ENCODE peak calls at places on chromosomes 1 and 21, in four cellular contexts. Q, D, G and Y are unnamed samples.

GRCh38 chr1:1250828-1251284 is 4.3 kb upstream of the C1QTNF12 start:
- DNase-seq in Q (no peak), D (no peak), G (peak; percentile 53), Y (no peak)

GRCh38 chr1:183515002-183515689 is 42.8 kb downstream of the SMG7 start:
- DNase-seq in Q (no peak), D (no peak), G (no peak), Y (no peak)

GRCh38 chr1:14504517-14504916 is 94.0 kb upstream of the KAZN start:
- DNase-seq in Q (no peak), D (no peak), G (no peak), Y (no peak)

GRCh38 chr1:92728687-92729086 is 56.2 kb downstream of the EVI5 start:
- DNase-seq in Q (no peak), D (no peak), G (no peak), Y (no peak)

GRCh38 chr1:212477014-212477679 is 44.4 kb downstream of the NENF start:
- DNase-seq in Q (peak; percentile 86), D (peak; percentile 70), G (peak; percentile 65), Y (peak; percentile 67)

GRCh38 chr1:203036537-203036936 is 10.2 kb downstream of the PPFIA4 start:
- DNase-seq in Q (peak; percentile 80), D (no peak), G (no peak), Y (no peak)

GRCh38 chr1:96329121-96329520 is 392.5 kb upstream of the PTBP2 start:
- DNase-seq in Q (no peak), D (no peak), G (no peak), Y (no peak)

GRCh38 chr1:16067127-16067768 is 6.2 kb downstream of the FAM131C start:
- DNase-seq in Q (peak; percentile 49), D (peak; percentile 61), G (no peak), Y (no peak)

GRCh38 chr1:48107516-48107915 is 110.3 kb upstream of the TRABD2B start:
- DNase-seq in Q (no peak), D (no peak), G (no peak), Y (no peak)

GRCh38 chr1:200005160-200005559 is 22.4 kb upstream of the NR5A2 start:
- DNase-seq in Q (no peak), D (no peak), G (no peak), Y (no peak)

GRCh38 chr1:93779540-93780121 is 98.0 kb upstream of the BCAR3 start:
- DNase-seq in Q (no peak), D (no peak), G (no peak), Y (no peak)

GRCh38 chr1:3323021-3323790 is 131.3 kb upstream of the ARHGEF16 start:
- DNase-seq in Q (no peak), D (peak; percentile 37), G (no peak), Y (no peak)

GRCh38 chr1:20265243-20265642 is 25.4 kb upstream of the VWA5B1 start:
- DNase-seq in Q (no peak), D (no peak), G (no peak), Y (no peak)

GRCh38 chr1:50978144-50978851 is 8.3 kb downstream of the CDKN2C start:
- DNase-seq in Q (peak; percentile 82), D (peak; percentile 49), G (no peak), Y (peak; percentile 63)

GRCh38 chr1:202682477-202682876 is 27.8 kb downstream of the SYT2 start:
- DNase-seq in Q (no peak), D (no peak), G (no peak), Y (no peak)

GRCh38 chr1:244316407-244316806 is 135.3 kb downstream of the ADSS2 start:
- DNase-seq in Q (no peak), D (no peak), G (no peak), Y (no peak)

GRCh38 chr1:64378826-64379225 is 91.1 kb upstream of the CACHD1 start:
- DNase-seq in Q (no peak), D (no peak), G (no peak), Y (peak; percentile 56)

GRCh38 chr1:115906627-115907026 is 65.7 kb upstream of the NHLH2 start:
- DNase-seq in Q (no peak), D (no peak), G (no peak), Y (no peak)

GRCh38 chr1:189021577-189021976 is 1456.1 kb downstream of the BRINP3 start:
- DNase-seq in Q (no peak), D (no peak), G (no peak), Y (no peak)

GRCh38 chr1:92747735-92748134 is 37.2 kb downstream of the EVI5 start:
- DNase-seq in Q (no peak), D (no peak), G (no peak), Y (no peak)

GRCh38 chr1:23701996-23702395 is 10.4 kb downstream of the RPL11 start:
- DNase-seq in Q (no peak), D (no peak), G (no peak), Y (no peak)

GRCh38 chr1:43435146-43436145 is 18.3 kb downstream of the HYI start:
- DNase-seq in Q (no peak), D (no peak), G (no peak), Y (no peak)

GRCh38 chr1:156727914-156728598 is at the start of gene METTL25B:
- DNase-seq in Q (peak; percentile 87), D (peak; percentile 75), G (no peak), Y (no peak)

GRCh38 chr1:149915429-149916192 is 2.0 kb downstream of the SV2A start:
- DNase-seq in Q (no peak), D (no peak), G (no peak), Y (no peak)

GRCh38 chr21:34899302-34899701 is 149.8 kb downstream of the RUNX1 start:
- DNase-seq in Q (no peak), D (no peak), G (no peak), Y (no peak)

GRCh38 chr1:155977607-155978324 is 581 bp downstream of the ARHGEF2 start:
- DNase-seq in Q (peak; percentile 89), D (no peak), G (no peak), Y (peak; percentile 71)

GRCh38 chr1:51425273-51425672 is 93.8 kb downstream of the EPS15 start:
- DNase-seq in Q (no peak), D (no peak), G (no peak), Y (no peak)

GRCh38 chr1:201142011-201142853 is 12.0 kb downstream of the TMEM9 start:
- DNase-seq in Q (no peak), D (no peak), G (no peak), Y (no peak)

GRCh38 chr1:232204269-232204668 is 425.7 kb downstream of the SIPA1L2 start:
- DNase-seq in Q (no peak), D (no peak), G (no peak), Y (no peak)

GRCh38 chr21:33402011-33402979 is 918 bp upstream of the IFNGR2 start:
- DNase-seq in Q (peak; percentile 78), D (no peak), G (no peak), Y (peak; percentile 64)

GRCh38 chr1:206714331-206715058 is 29.8 kb downstream of the MAPKAPK2 start:
- DNase-seq in Q (no peak), D (no peak), G (no peak), Y (no peak)

GRCh38 chr1:204045430-204045829 is 27.5 kb upstream of the SOX13 start:
- DNase-seq in Q (no peak), D (no peak), G (no peak), Y (no peak)

GRCh38 chr1:204041803-204042505 is 31.0 kb upstream of the SOX13 start:
- DNase-seq in Q (no peak), D (no peak), G (no peak), Y (no peak)

GRCh38 chr1:204044448-204044847 is 28.5 kb upstream of the SOX13 start:
- DNase-seq in Q (no peak), D (no peak), G (no peak), Y (no peak)

GRCh38 chr1:204043680-204044079 is 29.2 kb upstream of the SOX13 start:
- DNase-seq in Q (no peak), D (no peak), G (no peak), Y (no peak)

GRCh38 chr1:204041232-204041767 is 31.6 kb upstream of the SOX13 start:
- DNase-seq in Q (no peak), D (no peak), G (no peak), Y (no peak)
- TF ChIP-seq TAF1 in Q (no peak), D (no peak), G (no peak), Y (no peak)

DNA sequence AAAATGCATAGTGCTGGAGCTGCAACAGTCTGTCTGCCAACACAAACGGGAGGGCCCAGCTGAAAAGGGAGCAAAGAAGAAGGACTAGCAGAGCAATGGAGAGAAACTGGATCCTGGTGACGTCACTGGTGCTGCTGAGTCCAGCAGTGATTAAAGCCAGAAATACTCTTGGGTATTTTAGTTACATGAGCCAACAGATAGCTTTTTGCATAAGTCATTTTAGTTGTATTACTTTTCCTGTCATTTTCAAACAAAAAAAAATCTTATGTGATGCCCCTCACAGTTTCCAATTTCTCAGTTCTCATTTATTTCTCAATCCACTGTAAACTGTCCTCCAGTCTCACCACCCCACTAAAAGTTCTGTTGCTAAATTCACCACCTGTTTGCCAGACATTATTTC is 38.7 kb upstream of the NEK7 start:
- DNase-seq in Q (no peak), D (no peak), G (no peak), Y (no peak)
- TF ChIP-seq TCF12 in Q (peak; percentile 90), D (no peak), G (no peak), Y (no peak)

DNA sequence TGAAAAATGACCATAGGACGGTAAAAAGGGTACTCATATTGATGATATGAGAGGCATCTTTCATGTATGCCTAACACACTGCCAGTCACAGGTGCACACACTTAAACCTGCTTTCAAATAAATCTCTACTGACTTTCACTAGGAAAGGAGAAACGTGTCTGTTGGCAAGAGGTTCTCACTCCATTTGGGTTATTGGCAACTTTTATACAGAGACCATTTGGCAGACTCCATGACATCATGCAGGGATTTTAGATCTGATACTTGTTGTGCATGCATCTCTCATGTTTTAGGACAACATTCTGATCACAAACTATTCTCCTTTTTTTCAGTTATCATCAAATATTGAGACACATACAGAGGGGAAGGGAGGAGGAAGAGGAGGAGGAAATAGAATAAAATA is 31.6 kb downstream of the RGS7 start:
- DNase-seq in Q (no peak), D (no peak), G (no peak), Y (no peak)
- TF ChIP-seq TAF1 in Q (no peak), D (no peak), G (no peak), Y (no peak)

GRCh38 chr1:25642710-25643109 is 26.1 kb downstream of the MAN1C1 start:
- DNase-seq in Q (no peak), D (no peak), G (peak; percentile 44), Y (no peak)
- TF ChIP-seq TCF12 in Q (no peak), D (no peak), G (peak; percentile 25), Y (no peak)

DNA sequence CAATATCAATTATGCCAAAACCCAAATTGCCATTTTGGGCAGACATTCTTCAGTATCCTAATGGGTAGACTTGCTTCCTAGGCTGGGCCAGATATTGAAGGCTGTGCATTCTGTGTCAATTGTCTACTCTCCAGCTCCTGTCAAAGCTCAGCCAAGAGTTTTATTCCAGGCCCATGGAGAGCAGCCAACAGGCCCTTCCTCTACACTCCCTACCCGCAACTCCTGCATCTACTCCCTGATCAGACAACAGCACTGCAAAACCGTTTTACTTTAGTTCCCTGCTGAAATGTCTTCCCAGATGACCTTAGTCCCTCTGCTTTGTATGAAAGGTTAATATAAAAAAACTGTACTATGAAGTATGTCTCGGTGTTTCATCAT is 6.6 kb upstream of the ADORA3 start:
- DNase-seq in Q (no peak), D (no peak), G (no peak), Y (no peak)
- TF ChIP-seq TAF1 in Q (no peak), D (no peak), G (no peak), Y (no peak)

DNA sequence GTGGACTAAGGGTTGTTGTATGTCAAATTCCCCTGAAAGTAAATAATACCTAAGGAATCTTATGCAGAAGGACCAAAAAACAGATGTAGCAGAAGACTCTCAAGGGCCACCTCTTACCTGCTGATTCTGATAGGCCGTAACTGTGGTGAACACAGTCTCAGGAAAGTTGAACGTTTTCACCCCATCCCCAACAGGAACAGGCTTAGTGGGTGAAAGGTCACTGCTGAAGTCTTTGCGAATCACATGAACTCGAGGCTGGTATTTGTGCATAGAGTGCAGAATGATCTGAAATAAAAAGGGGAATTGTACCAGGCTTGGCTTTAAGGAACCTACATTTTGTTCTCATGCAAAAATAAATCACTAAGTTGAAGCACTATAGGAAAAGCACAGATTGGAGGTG is 64.8 kb downstream of the TBX15 start:
- DNase-seq in Q (no peak), D (no peak), G (no peak), Y (no peak)
- TF ChIP-seq TCF12 in Q (no peak), D (no peak), G (no peak), Y (no peak)